ENCODE peak calls at places on chromosomes 16 and 17, in seven cellular contexts. One of them, this sample, is unnamed.

GRCh38 chr16:47461598-47462266 is 601 bp downstream of the PHKB start:
- DNase-seq in nucleus accumbens: no peak
- DNase-seq in OCI-LY7: peak
- DNase-seq in cardiac fibroblast: peak
- DNase-seq in A673: peak
- DNase-seq in stimulated activated CD4-positive, alpha-beta T cell treated with anti-CD3 and anti-CD28 coated beads, Interleukin-4, amount 100 ng/mL, for 4 hours: no peak
- DNase-seq in left colon: no peak
- DNase-seq in this sample: peak

GRCh38 chr16:90019201-90019542 is at the start of gene DBNDD1:
- DNase-seq in left colon: no peak
- DNase-seq in A673: no peak
- DNase-seq in nucleus accumbens: no peak
- DNase-seq in stimulated activated CD4-positive, alpha-beta T cell treated with anti-CD3 and anti-CD28 coated beads, Interleukin-4, amount 100 ng/mL, for 4 hours: no peak
- DNase-seq in OCI-LY7: no peak
- DNase-seq in cardiac fibroblast: no peak
- DNase-seq in this sample: no peak

GRCh38 chr17:9828296-9829059 is 2.8 kb downstream of the GLP2R start:
- DNase-seq in left colon: no peak
- DNase-seq in cardiac fibroblast: no peak
- DNase-seq in A673: no peak
- DNase-seq in OCI-LY7: no peak
- DNase-seq in stimulated activated CD4-positive, alpha-beta T cell treated with anti-CD3 and anti-CD28 coated beads, Interleukin-4, amount 100 ng/mL, for 4 hours: no peak
- DNase-seq in nucleus accumbens: no peak
- DNase-seq in this sample: no peak

GRCh38 chr17:60665602-60666001 is 12.0 kb upstream of the BCAS3 start:
- DNase-seq in left colon: no peak
- DNase-seq in cardiac fibroblast: no peak
- DNase-seq in A673: no peak
- DNase-seq in nucleus accumbens: no peak
- DNase-seq in OCI-LY7: no peak
- DNase-seq in stimulated activated CD4-positive, alpha-beta T cell treated with anti-CD3 and anti-CD28 coated beads, Interleukin-4, amount 100 ng/mL, for 4 hours: no peak
- DNase-seq in this sample: no peak

GRCh38 chr17:76932402-76933333 is 64.5 kb downstream of the MGAT5B start:
- DNase-seq in stimulated activated CD4-positive, alpha-beta T cell treated with anti-CD3 and anti-CD28 coated beads, Interleukin-4, amount 100 ng/mL, for 4 hours: no peak
- DNase-seq in left colon: no peak
- DNase-seq in A673: no peak
- DNase-seq in cardiac fibroblast: no peak
- DNase-seq in OCI-LY7: no peak
- DNase-seq in nucleus accumbens: peak
- DNase-seq in this sample: no peak

GRCh38 chr16:20094157-20094556 is 20.5 kb upstream of the GPR139 start:
- DNase-seq in cardiac fibroblast: no peak
- DNase-seq in left colon: no peak
- DNase-seq in A673: no peak
- DNase-seq in stimulated activated CD4-positive, alpha-beta T cell treated with anti-CD3 and anti-CD28 coated beads, Interleukin-4, amount 100 ng/mL, for 4 hours: no peak
- DNase-seq in OCI-LY7: no peak
- DNase-seq in nucleus accumbens: no peak
- DNase-seq in this sample: no peak

GRCh38 chr16:86431540-86431939 is 78.8 kb upstream of the FOXF1 start:
- DNase-seq in left colon: no peak
- DNase-seq in OCI-LY7: no peak
- DNase-seq in cardiac fibroblast: no peak
- DNase-seq in nucleus accumbens: no peak
- DNase-seq in stimulated activated CD4-positive, alpha-beta T cell treated with anti-CD3 and anti-CD28 coated beads, Interleukin-4, amount 100 ng/mL, for 4 hours: no peak
- DNase-seq in A673: no peak
- DNase-seq in this sample: no peak

GRCh38 chr16:964696-965395 is 5.9 kb downstream of the LMF1 start:
- DNase-seq in A673: no peak
- DNase-seq in OCI-LY7: no peak
- DNase-seq in cardiac fibroblast: no peak
- DNase-seq in left colon: peak
- DNase-seq in stimulated activated CD4-positive, alpha-beta T cell treated with anti-CD3 and anti-CD28 coated beads, Interleukin-4, amount 100 ng/mL, for 4 hours: peak
- DNase-seq in nucleus accumbens: peak
- DNase-seq in this sample: no peak

GRCh38 chr17:49518346-49519078 is 23.4 kb downstream of the NGFR start:
- DNase-seq in cardiac fibroblast: no peak
- DNase-seq in A673: no peak
- DNase-seq in nucleus accumbens: no peak
- DNase-seq in stimulated activated CD4-positive, alpha-beta T cell treated with anti-CD3 and anti-CD28 coated beads, Interleukin-4, amount 100 ng/mL, for 4 hours: no peak
- DNase-seq in left colon: no peak
- DNase-seq in OCI-LY7: no peak
- DNase-seq in this sample: peak

GRCh38 chr17:38667099-38667786 is 7.5 kb downstream of the EPOP start:
- DNase-seq in A673: peak
- DNase-seq in nucleus accumbens: peak
- DNase-seq in stimulated activated CD4-positive, alpha-beta T cell treated with anti-CD3 and anti-CD28 coated beads, Interleukin-4, amount 100 ng/mL, for 4 hours: peak
- DNase-seq in cardiac fibroblast: peak
- DNase-seq in OCI-LY7: peak
- DNase-seq in left colon: peak
- DNase-seq in this sample: peak

GRCh38 chr17:978110-979093 is 1.2 kb downstream of the NXN start:
- DNase-seq in A673: no peak
- DNase-seq in cardiac fibroblast: no peak
- DNase-seq in stimulated activated CD4-positive, alpha-beta T cell treated with anti-CD3 and anti-CD28 coated beads, Interleukin-4, amount 100 ng/mL, for 4 hours: no peak
- DNase-seq in OCI-LY7: no peak
- DNase-seq in nucleus accumbens: no peak
- DNase-seq in left colon: no peak
- DNase-seq in this sample: no peak

GRCh38 chr16:15865742-15866141 is 8.9 kb upstream of the MYH11 start:
- DNase-seq in left colon: no peak
- DNase-seq in A673: no peak
- DNase-seq in stimulated activated CD4-positive, alpha-beta T cell treated with anti-CD3 and anti-CD28 coated beads, Interleukin-4, amount 100 ng/mL, for 4 hours: no peak
- DNase-seq in cardiac fibroblast: peak
- DNase-seq in OCI-LY7: no peak
- DNase-seq in nucleus accumbens: no peak
- DNase-seq in this sample: no peak

GRCh38 chr16:23959069-23959800 is 123.5 kb downstream of the PRKCB start:
- DNase-seq in nucleus accumbens: no peak
- DNase-seq in OCI-LY7: peak
- DNase-seq in stimulated activated CD4-positive, alpha-beta T cell treated with anti-CD3 and anti-CD28 coated beads, Interleukin-4, amount 100 ng/mL, for 4 hours: no peak
- DNase-seq in left colon: no peak
- DNase-seq in cardiac fibroblast: no peak
- DNase-seq in A673: no peak
- DNase-seq in this sample: no peak

GRCh38 chr17:39927928-39928867 is 666 bp downstream of the LRRC3C start:
- DNase-seq in nucleus accumbens: no peak
- DNase-seq in cardiac fibroblast: peak
- DNase-seq in OCI-LY7: no peak
- DNase-seq in left colon: peak
- DNase-seq in A673: no peak
- DNase-seq in stimulated activated CD4-positive, alpha-beta T cell treated with anti-CD3 and anti-CD28 coated beads, Interleukin-4, amount 100 ng/mL, for 4 hours: no peak
- DNase-seq in this sample: no peak

GRCh38 chr16:5678371-5678770 is 580.8 kb upstream of the EEF2KMT start:
- DNase-seq in A673: peak
- DNase-seq in OCI-LY7: no peak
- DNase-seq in left colon: no peak
- DNase-seq in cardiac fibroblast: no peak
- DNase-seq in nucleus accumbens: no peak
- DNase-seq in stimulated activated CD4-positive, alpha-beta T cell treated with anti-CD3 and anti-CD28 coated beads, Interleukin-4, amount 100 ng/mL, for 4 hours: no peak
- DNase-seq in this sample: no peak

GRCh38 chr16:29994613-29995329 is 646 bp downstream of the HIRIP3 start:
- DNase-seq in cardiac fibroblast: peak
- DNase-seq in OCI-LY7: no peak
- DNase-seq in stimulated activated CD4-positive, alpha-beta T cell treated with anti-CD3 and anti-CD28 coated beads, Interleukin-4, amount 100 ng/mL, for 4 hours: peak
- DNase-seq in left colon: peak
- DNase-seq in nucleus accumbens: no peak
- DNase-seq in A673: peak
- DNase-seq in this sample: no peak

GRCh38 chr17:73591278-73592078 is 52.8 kb downstream of the SDK2 start:
- DNase-seq in A673: no peak
- DNase-seq in stimulated activated CD4-positive, alpha-beta T cell treated with anti-CD3 and anti-CD28 coated beads, Interleukin-4, amount 100 ng/mL, for 4 hours: peak
- DNase-seq in OCI-LY7: peak
- DNase-seq in left colon: no peak
- DNase-seq in nucleus accumbens: no peak
- DNase-seq in cardiac fibroblast: no peak
- DNase-seq in this sample: no peak

GRCh38 chr17:34451313-34451712 is 88.3 kb upstream of the CCL1 start:
- DNase-seq in cardiac fibroblast: no peak
- DNase-seq in nucleus accumbens: no peak
- DNase-seq in A673: no peak
- DNase-seq in OCI-LY7: no peak
- DNase-seq in left colon: no peak
- DNase-seq in stimulated activated CD4-positive, alpha-beta T cell treated with anti-CD3 and anti-CD28 coated beads, Interleukin-4, amount 100 ng/mL, for 4 hours: no peak
- DNase-seq in this sample: no peak

GRCh38 chr17:42774066-42774750 is 959 bp downstream of the VPS25 start:
- DNase-seq in OCI-LY7: no peak
- DNase-seq in nucleus accumbens: no peak
- DNase-seq in stimulated activated CD4-positive, alpha-beta T cell treated with anti-CD3 and anti-CD28 coated beads, Interleukin-4, amount 100 ng/mL, for 4 hours: no peak
- DNase-seq in cardiac fibroblast: peak
- DNase-seq in left colon: no peak
- DNase-seq in A673: no peak
- DNase-seq in this sample: no peak

GRCh38 chr17:77618173-77618572 is 340.3 kb upstream of the TNRC6C start:
- DNase-seq in left colon: no peak
- DNase-seq in nucleus accumbens: no peak
- DNase-seq in cardiac fibroblast: no peak
- DNase-seq in OCI-LY7: no peak
- DNase-seq in stimulated activated CD4-positive, alpha-beta T cell treated with anti-CD3 and anti-CD28 coated beads, Interleukin-4, amount 100 ng/mL, for 4 hours: no peak
- DNase-seq in A673: no peak
- DNase-seq in this sample: no peak

GRCh38 chr16:60731329-60731728 is 1304.9 kb downstream of the CDH8 start:
- DNase-seq in cardiac fibroblast: no peak
- DNase-seq in left colon: no peak
- DNase-seq in nucleus accumbens: no peak
- DNase-seq in OCI-LY7: no peak
- DNase-seq in A673: no peak
- DNase-seq in stimulated activated CD4-positive, alpha-beta T cell treated with anti-CD3 and anti-CD28 coated beads, Interleukin-4, amount 100 ng/mL, for 4 hours: no peak
- DNase-seq in this sample: no peak

GRCh38 chr17:33299115-33299514 is 6.0 kb upstream of the ASIC2 start:
- DNase-seq in stimulated activated CD4-positive, alpha-beta T cell treated with anti-CD3 and anti-CD28 coated beads, Interleukin-4, amount 100 ng/mL, for 4 hours: no peak
- DNase-seq in OCI-LY7: no peak
- DNase-seq in nucleus accumbens: no peak
- DNase-seq in A673: no peak
- DNase-seq in left colon: no peak
- DNase-seq in cardiac fibroblast: no peak
- DNase-seq in this sample: no peak